ENCODE peak calls at places on chromosome 1, in five cellular contexts. D is aorta, F is prostate gland, C is body of pancreas, G is neural progenitor cell. P is an unnamed sample. For H3K4me1, the result is how much of the 10 kb centered on the place peaks cover.

GRCh38 chr1:66300280-66300973 is 233.5 kb upstream of the SGIP1 start:
- DNase-seq in D (no peak), F (no peak), C (no peak), G (no peak), P (no peak)

GRCh38 chr1:156860639-156861423 is at the start of gene NTRK1:
- DNase-seq in D (no peak), F (no peak), C (peak), G (peak), P (peak)

GRCh38 chr1:245118066-245118465 is 36.7 kb upstream of the KIF26B start:
- DNase-seq in D (no peak), F (no peak), C (no peak), G (no peak), P (no peak)

GRCh38 chr1:181531441-181531840 is 48.1 kb downstream of the CACNA1E start:
- DNase-seq in D (no peak), F (no peak), C (no peak), G (no peak), P (no peak)

GRCh38 chr1:162388615-162389014 is 7.1 kb downstream of the C1orf226 start:
- DNase-seq in D (no peak), F (no peak), C (no peak), G (no peak), P (no peak)

GRCh38 chr1:6239950-6240768 is 3.8 kb upstream of the HES3 start:
- DNase-seq in D (no peak), F (no peak), C (no peak), G (peak), P (no peak)

GRCh38 chr1:15703562-15703961 is 19.4 kb downstream of the PLEKHM2 start:
- DNase-seq in D (peak), F (peak), C (peak), G (no peak), P (peak)

GRCh38 chr1:34250342-34250741 is 73.6 kb downstream of the C1orf94 start:
- DNase-seq in D (no peak), F (no peak), C (no peak), G (no peak), P (no peak)

GRCh38 chr1:119737040-119737682 is 25.4 kb downstream of the PHGDH start:
- DNase-seq in D (no peak), F (peak), C (peak), G (no peak), P (no peak)

GRCh38 chr1:86453664-86454063 is 15.1 kb upstream of the CLCA1 start:
- DNase-seq in D (no peak), F (no peak), C (no peak), G (no peak), P (no peak)

GRCh38 chr1:172745014-172745413 is 86.1 kb downstream of the FASLG start:
- DNase-seq in D (no peak), F (peak), C (peak), G (peak), P (peak)

GRCh38 chr1:62333431-62333830 is 14.2 kb upstream of the KANK4 start:
- DNase-seq in D (no peak), F (no peak), C (no peak), G (no peak), P (no peak)

GRCh38 chr1:87888456-87888855 is 559.8 kb downstream of the LMO4 start:
- DNase-seq in D (no peak), F (peak), C (no peak), G (no peak), P (no peak)

GRCh38 chr1:94562502-94563260 is 21.1 kb upstream of the F3 start:
- DNase-seq in D (no peak), F (peak), C (no peak), G (no peak), P (no peak)

GRCh38 chr1:40532844-40533424 is 1.5 kb downstream of the ZNF684 start:
- DNase-seq in D (no peak), F (no peak), C (peak), G (peak), P (peak)

GRCh38 chr1:36305915-36306209 is 306 bp upstream of the SH3D21 start:
- DNase-seq in D (no peak), F (no peak), C (no peak), G (no peak), P (no peak)

DNA sequence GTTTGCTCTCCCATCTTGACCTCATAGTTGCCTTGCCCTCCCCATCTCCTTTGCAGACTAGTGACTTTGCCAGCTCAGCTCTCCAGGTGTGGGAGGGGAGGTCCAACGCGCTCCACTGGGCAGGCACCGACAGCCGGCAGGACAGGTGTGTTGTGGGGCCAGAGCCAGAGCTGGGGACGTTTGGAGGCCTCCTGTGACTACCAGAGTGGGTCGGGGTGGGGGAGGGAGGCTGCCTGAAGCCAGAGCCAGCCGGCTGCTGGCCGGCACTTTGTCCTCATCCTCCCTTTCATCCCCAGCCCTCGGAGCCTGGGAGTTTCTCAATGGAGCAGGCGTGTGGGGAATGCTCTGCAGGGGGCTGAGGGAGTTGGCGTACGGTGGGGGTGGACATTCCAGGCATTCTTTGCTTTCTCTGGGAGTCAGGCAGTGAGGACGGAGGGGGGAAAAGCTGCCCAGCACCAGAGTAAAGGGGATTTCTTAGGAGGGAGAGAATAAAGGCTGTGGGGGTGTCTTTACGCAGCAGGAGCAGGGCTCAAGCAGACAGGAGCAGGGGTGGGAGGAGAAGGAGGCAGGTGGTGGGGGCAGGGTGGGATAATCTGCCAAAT is 20.2 kb downstream of the NUAK2 start:
- DNase-seq in D (no peak), F (peak), C (peak), G (peak), P (peak)
- H3K4me1 ChIP-seq in D (under half), F (under half), C (under half), G (half or more), P (under half)

GRCh38 chr1:20362856-20363255 is 72.2 kb downstream of the VWA5B1 start:
- DNase-seq in D (no peak), F (no peak), C (no peak), G (no peak), P (no peak)
- H3K4me1 ChIP-seq in D (under half), F (under half), C (under half), G (under half), P (under half)

GRCh38 chr1:21307210-21307609 is 16.9 kb upstream of the ECE1 start:
- DNase-seq in D (no peak), F (no peak), C (no peak), G (no peak), P (no peak)

GRCh38 chr1:21302747-21303715 is 12.8 kb upstream of the ECE1 start:
- DNase-seq in D (no peak), F (no peak), C (no peak), G (no peak), P (peak)

GRCh38 chr1:21305900-21306189 is 15.6 kb upstream of the ECE1 start:
- DNase-seq in D (no peak), F (no peak), C (no peak), G (no peak), P (no peak)

GRCh38 chr1:21304488-21304887 is 14.2 kb upstream of the ECE1 start:
- DNase-seq in D (no peak), F (no peak), C (no peak), G (no peak), P (no peak)

GRCh38 chr1:21305155-21305899 is 15.1 kb upstream of the ECE1 start:
- DNase-seq in D (no peak), F (no peak), C (no peak), G (no peak), P (no peak)
- H3K4me1 ChIP-seq in D (under half), F (under half), C (half or more), G (under half), P (under half)

GRCh38 chr1:174815036-174815435 is 184.7 kb upstream of the CACYBP start:
- DNase-seq in D (no peak), F (no peak), C (no peak), G (no peak), P (no peak)
- H3K4me1 ChIP-seq in D (under half), F (under half), C (under half), G (under half), P (under half)

GRCh38 chr1:160658956-160659255 is 12.1 kb upstream of the SLAMF1 start:
- DNase-seq in D (no peak), F (no peak), C (no peak), G (no peak), P (no peak)
- H3K4me1 ChIP-seq in D (under half), F (under half), C (under half), G (under half), P (under half)

GRCh38 chr1:226883630-226884029 is 13.2 kb downstream of the PSEN2 start:
- DNase-seq in D (no peak), F (no peak), C (no peak), G (no peak), P (no peak)

GRCh38 chr1:226884116-226884515 is 13.7 kb downstream of the PSEN2 start:
- DNase-seq in D (no peak), F (peak), C (no peak), G (no peak), P (no peak)

GRCh38 chr1:226887006-226887405 is 16.6 kb downstream of the PSEN2 start:
- DNase-seq in D (peak), F (no peak), C (no peak), G (no peak), P (no peak)

GRCh38 chr1:226886142-226886901 is 15.9 kb downstream of the PSEN2 start:
- DNase-seq in D (no peak), F (no peak), C (no peak), G (no peak), P (no peak)

DNA sequence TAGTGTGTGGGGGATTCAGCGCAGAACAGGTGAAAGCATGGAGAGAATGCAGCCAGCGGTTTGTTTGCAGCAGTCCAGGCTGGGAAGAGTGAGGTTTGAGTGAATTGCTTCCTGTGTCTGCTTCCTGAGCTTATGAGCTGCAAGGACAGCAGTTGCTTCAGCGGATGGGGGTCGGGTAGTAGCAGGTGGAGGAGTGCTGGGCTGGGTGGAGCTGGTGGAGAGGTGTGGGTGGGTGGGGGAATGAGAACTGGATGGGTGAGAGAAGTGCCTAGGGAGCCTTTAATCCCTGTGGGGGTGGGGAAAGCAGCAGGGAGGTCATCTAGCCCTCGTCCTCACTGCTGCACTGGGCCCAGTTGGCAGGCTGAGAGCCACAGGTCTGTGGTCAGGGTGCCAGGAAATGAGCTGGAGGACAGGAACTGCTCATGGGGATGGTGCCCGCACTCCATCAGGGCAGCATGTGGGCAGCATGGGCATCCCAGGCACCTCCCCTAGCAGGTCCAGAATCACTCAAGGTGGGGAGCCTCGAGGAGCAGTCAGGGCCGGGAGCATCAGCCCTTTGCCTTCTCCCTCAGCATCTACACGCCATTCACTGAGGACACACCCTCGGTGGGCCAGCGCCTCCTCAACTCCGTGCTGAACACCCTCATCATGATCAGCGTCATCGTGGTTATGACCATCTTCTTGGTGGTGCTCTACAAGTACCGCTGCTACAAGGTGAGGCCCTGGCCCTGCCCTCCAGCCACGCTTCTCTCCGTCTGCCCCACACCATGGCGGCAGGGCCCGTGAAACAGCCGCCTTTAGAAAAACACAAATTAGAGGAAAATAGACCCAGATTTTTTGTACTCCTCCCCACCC is 14.8 kb downstream of the PSEN2 start:
- DNase-seq in D (no peak), F (no peak), C (no peak), G (no peak), P (no peak)
- H3K4me1 ChIP-seq in D (under half), F (under half), C (under half), G (under half), P (under half)

GRCh38 chr1:44803062-44803311 is 2.8 kb downstream of the PLK3 start:
- DNase-seq in D (peak), F (no peak), C (no peak), G (no peak), P (no peak)
- H3K4me1 ChIP-seq in D (under half), F (under half), C (half or more), G (under half), P (half or more)

P was measured in Peyer's patch.